ENCODE peak calls at places on chromosomes 2 and 18, in seven cellular contexts. G is dorsolateral prefrontal cortex, X is uterus, C is tibial nerve, R is ovary, E is endothelial cell of umbilical vein, V is mucosa of descending colon. Q is an unnamed sample.

GRCh38 chr2:68643011-68643873 is at the start of gene PROKR1:
- DNase-seq in X (no peak), R (peak), C (no peak), E (peak), V (peak), G (no peak), Q (peak)

GRCh38 chr18:44887227-44887631 is 206.5 kb downstream of the SETBP1 start:
- DNase-seq in G (no peak), V (no peak), E (no peak), X (no peak), C (no peak), R (no peak), Q (no peak)

GRCh38 chr2:46718797-46719196 is 196.8 kb downstream of the MCFD2 start:
- DNase-seq in R (no peak), C (no peak), E (no peak), G (no peak), X (no peak), V (no peak), Q (no peak)

GRCh38 chr18:11309172-11309571 is 159.8 kb upstream of the PIEZO2 start:
- DNase-seq in R (no peak), C (no peak), V (no peak), E (no peak), X (no peak), G (no peak), Q (peak)

GRCh38 chr2:161710131-161710915 is 86.1 kb downstream of the SLC4A10 start:
- DNase-seq in X (no peak), V (no peak), C (no peak), R (no peak), E (no peak), G (no peak), Q (no peak)

GRCh38 chr2:136253288-136254004 is 135.5 kb upstream of the CXCR4 start:
- DNase-seq in V (no peak), C (no peak), R (no peak), E (no peak), G (no peak), X (no peak), Q (no peak)

GRCh38 chr2:32688511-32688910 is 60.7 kb downstream of the TTC27 start:
- DNase-seq in E (no peak), G (no peak), X (no peak), V (no peak), C (no peak), R (no peak), Q (no peak)

GRCh38 chr2:199463000-199463692 is 5.4 kb upstream of the SATB2 start:
- DNase-seq in X (no peak), E (peak), G (peak), V (peak), R (peak), C (peak), Q (peak)

GRCh38 chr18:13382683-13382989 is 164.1 kb downstream of the LDLRAD4 start:
- DNase-seq in V (no peak), G (no peak), C (no peak), E (no peak), R (no peak), X (no peak), Q (no peak)

GRCh38 chr18:35344736-35345459 is 678 bp upstream of the ZNF24 start:
- DNase-seq in G (no peak), E (no peak), X (no peak), C (no peak), V (no peak), R (peak), Q (no peak)

GRCh38 chr18:74976331-74976909 is 232.5 kb downstream of the PTGR3 start:
- DNase-seq in C (no peak), G (no peak), V (no peak), E (no peak), R (no peak), X (no peak), Q (peak)

GRCh38 chr18:50011813-50012445 is 183.0 kb downstream of the MYO5B start:
- DNase-seq in X (no peak), V (no peak), R (no peak), E (no peak), G (no peak), C (no peak), Q (no peak)

GRCh38 chr2:47660167-47660566 is 122.8 kb upstream of the MSH6 start:
- DNase-seq in V (no peak), G (no peak), E (no peak), R (no peak), C (no peak), X (no peak), Q (no peak)

GRCh38 chr18:50696929-50697328 is 122.9 kb downstream of the MRO start:
- DNase-seq in R (no peak), V (no peak), C (no peak), G (no peak), X (no peak), E (no peak), Q (no peak)

GRCh38 chr2:72911256-72911655 is 6.1 kb upstream of the EMX1 start:
- DNase-seq in G (no peak), X (no peak), R (no peak), C (no peak), V (no peak), E (no peak), Q (no peak)

GRCh38 chr2:24026233-24026632 is 16.3 kb downstream of the MFSD2B start:
- DNase-seq in G (no peak), R (no peak), E (no peak), C (no peak), X (no peak), V (no peak), Q (no peak)

DNA sequence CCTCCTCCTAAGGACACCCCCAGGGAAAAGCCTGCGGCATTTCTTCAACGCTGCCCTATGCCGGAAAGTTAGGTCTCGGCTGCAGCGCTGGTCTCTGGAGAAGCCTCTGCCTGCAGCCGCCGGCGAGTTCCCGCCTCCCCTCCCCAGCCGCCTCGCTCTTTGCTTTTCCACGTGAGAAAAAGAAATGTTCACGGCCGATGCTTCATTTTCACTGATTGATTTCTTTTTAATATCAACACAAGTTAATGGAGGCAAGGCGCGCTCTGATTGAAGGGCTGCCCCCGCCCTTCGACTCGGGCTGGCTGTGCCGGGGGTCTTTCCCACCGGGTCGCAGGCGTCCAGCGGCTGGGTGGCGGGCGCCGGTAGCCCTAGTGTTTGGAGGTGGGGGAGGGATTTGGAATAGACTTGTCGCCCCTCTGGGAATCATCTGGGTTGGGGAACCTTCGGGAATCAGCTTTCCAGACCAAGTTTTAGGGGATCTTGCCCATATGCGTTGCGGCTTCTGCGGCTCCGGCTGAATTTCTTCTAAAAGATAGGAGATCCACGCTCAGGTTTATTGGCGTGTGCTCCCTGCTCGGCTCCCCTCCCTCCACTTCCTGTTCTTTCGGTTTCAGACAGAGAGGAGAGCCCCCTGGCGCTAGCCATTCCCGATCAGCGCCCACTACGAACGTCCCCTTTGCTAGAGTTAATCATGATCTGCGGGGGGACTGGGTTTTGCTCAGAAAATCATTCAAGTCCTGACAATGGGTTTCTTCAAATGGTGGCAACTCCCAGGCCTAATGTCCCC is 4.1 kb downstream of the NRP2 start:
- DNase-seq in E (peak), R (no peak), X (peak), V (no peak), C (no peak), G (no peak), Q (peak)
- H3K4me3 ChIP-seq in E (peak), R (peak), X (peak), V (no peak), C (peak), G (peak), Q (peak)

GRCh38 chr2:218872645-218873358 is 7.8 kb upstream of the WNT10A start:
- DNase-seq in X (no peak), G (no peak), C (no peak), V (no peak), R (no peak), E (no peak), Q (no peak)
- H3K4me3 ChIP-seq in X (no peak), G (peak), C (no peak), V (no peak), R (no peak), E (no peak), Q (no peak)

GRCh38 chr18:57434536-57435494 is at the start of gene ONECUT2:
- DNase-seq in X (peak), V (peak), R (peak), G (peak), E (peak), C (peak), Q (peak)

GRCh38 chr18:57437433-57437781 is 2.2 kb downstream of the ONECUT2 start:
- DNase-seq in C (no peak), E (no peak), V (no peak), X (no peak), R (no peak), G (no peak), Q (peak)

GRCh38 chr18:57436965-57437333 is 1.8 kb downstream of the ONECUT2 start:
- DNase-seq in C (no peak), X (no peak), E (no peak), G (no peak), R (no peak), V (no peak), Q (no peak)

GRCh38 chr18:57435851-57436192 is 648 bp downstream of the ONECUT2 start:
- DNase-seq in C (no peak), R (no peak), G (no peak), E (no peak), V (no peak), X (no peak), Q (no peak)

DNA sequence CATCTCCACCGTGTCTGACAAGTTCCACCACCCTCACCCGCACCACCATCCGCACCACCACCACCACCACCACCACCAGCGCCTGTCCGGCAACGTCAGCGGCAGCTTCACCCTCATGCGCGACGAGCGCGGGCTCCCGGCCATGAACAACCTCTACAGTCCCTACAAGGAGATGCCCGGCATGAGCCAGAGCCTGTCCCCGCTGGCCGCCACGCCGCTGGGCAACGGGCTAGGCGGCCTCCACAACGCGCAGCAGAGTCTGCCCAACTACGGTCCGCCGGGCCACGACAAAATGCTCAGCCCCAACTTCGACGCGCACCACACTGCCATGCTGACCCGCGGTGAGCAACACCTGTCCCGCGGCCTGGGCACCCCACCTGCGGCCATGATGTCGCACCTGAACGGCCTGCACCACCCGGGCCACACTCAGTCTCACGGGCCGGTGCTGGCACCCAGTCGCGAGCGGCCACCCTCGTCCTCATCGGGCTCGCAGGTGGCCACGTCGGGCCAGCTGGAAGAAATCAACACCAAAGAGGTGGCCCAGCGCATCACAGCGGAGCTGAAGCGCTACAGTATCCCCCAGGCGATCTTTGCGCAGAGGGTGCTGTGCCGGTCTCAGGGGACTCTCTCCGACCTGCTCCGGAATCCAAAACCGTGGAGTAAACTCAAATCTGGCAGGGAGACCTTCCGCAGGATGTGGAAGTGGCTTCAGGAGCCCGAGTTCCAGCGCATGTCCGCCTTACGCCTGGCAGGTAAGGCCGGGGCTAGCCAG is 1.2 kb downstream of the ONECUT2 start:
- DNase-seq in X (no peak), C (no peak), E (no peak), R (peak), G (no peak), V (no peak), Q (peak)
- H3K4me3 ChIP-seq in X (no peak), C (no peak), E (no peak), R (no peak), G (peak), V (no peak), Q (peak)

GRCh38 chr2:124985210-124985760 is 960.2 kb downstream of the CNTNAP5 start:
- DNase-seq in X (no peak), V (no peak), G (no peak), C (no peak), R (no peak), E (no peak), Q (no peak)
- H3K4me3 ChIP-seq in X (no peak), V (no peak), G (no peak), C (no peak), R (no peak), E (no peak), Q (no peak)

DNA sequence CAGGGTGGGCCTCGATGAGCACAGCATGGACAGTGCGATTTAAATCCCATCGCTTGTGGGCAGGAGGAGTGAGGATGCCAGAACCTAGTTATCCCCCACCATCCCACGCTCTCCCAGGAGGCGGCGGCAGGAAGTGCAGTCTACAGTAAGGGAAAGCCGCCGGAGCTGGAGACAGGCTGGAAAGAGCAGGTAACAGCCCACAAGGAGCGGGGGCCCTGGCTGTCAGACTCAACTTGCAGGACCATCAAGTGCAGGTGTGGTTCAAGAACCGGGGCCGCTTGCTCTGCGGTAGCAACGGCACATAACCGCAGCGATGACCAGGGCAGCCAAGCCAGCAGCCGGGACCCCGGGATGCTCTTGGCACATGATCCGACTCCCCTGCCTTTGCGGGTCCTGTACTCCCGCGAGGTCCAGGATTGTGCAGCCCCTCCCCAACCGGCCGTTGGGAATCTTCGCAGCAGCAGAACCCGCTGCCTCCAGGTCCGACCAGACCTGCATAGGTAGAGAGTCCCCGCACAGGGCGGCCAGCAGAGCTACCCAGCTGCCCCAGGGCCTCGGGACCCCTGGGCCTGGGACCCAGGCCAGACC is 82.1 kb downstream of the BIN1 start:
- DNase-seq in G (peak), C (no peak), X (peak), E (no peak), R (no peak), V (peak), Q (peak)
- H3K4me3 ChIP-seq in G (peak), C (peak), X (peak), E (no peak), R (peak), V (no peak), Q (peak)

GRCh38 chr2:112623913-112624777 is 21.6 kb upstream of the SLC20A1 start:
- DNase-seq in X (no peak), G (no peak), R (no peak), C (no peak), V (peak), E (peak), Q (no peak)
- H3K4me3 ChIP-seq in X (no peak), G (no peak), R (no peak), C (no peak), V (no peak), E (no peak), Q (no peak)